ENCODE peak calls at places on chromosomes 13 and 19, in six cellular contexts. One of them, this sample, is unnamed.

GRCh38 chr19:36604656-36605100 is 435 bp upstream of the ZNF382 start:
- DNase-seq in lower leg skin: peak; percentile 86
- DNase-seq in RWPE1: no peak
- DNase-seq in endothelial cell: peak; percentile 32
- DNase-seq in fibroblast of mammary gland: peak; percentile 44
- DNase-seq in PC-9: no peak
- DNase-seq in this sample: peak; percentile 94

GRCh38 chr13:99442273-99442895 is 58.9 kb upstream of the TM9SF2 start:
- DNase-seq in endothelial cell: peak; percentile 42
- DNase-seq in lower leg skin: no peak
- DNase-seq in RWPE1: peak; percentile 40
- DNase-seq in PC-9: peak; percentile 49
- DNase-seq in fibroblast of mammary gland: peak; percentile 56
- DNase-seq in this sample: peak; percentile 60

GRCh38 chr19:21202865-21203494 is 61.1 kb downstream of the ZNF431 start:
- DNase-seq in endothelial cell: peak; percentile 54
- DNase-seq in fibroblast of mammary gland: peak; percentile 41
- DNase-seq in PC-9: peak; percentile 40
- DNase-seq in RWPE1: peak; percentile 10
- DNase-seq in lower leg skin: no peak
- DNase-seq in this sample: peak; percentile 41

GRCh38 chr13:108155185-108156106 is 59.9 kb downstream of the LIG4 start:
- DNase-seq in PC-9: peak; percentile 48
- DNase-seq in RWPE1: peak; percentile 26
- DNase-seq in fibroblast of mammary gland: peak; percentile 44
- DNase-seq in lower leg skin: no peak
- DNase-seq in endothelial cell: peak; percentile 59
- DNase-seq in this sample: peak; percentile 74

GRCh38 chr19:3360494-3361383 is 5.6 kb upstream of the NFIC start:
- DNase-seq in lower leg skin: peak; percentile 95
- DNase-seq in fibroblast of mammary gland: peak; percentile 32
- DNase-seq in PC-9: no peak
- DNase-seq in RWPE1: no peak
- DNase-seq in endothelial cell: no peak
- DNase-seq in this sample: peak; percentile 75

GRCh38 chr13:99086149-99086868 is 108.4 kb upstream of the DOCK9 start:
- DNase-seq in endothelial cell: peak; percentile 53
- DNase-seq in RWPE1: peak; percentile 64
- DNase-seq in lower leg skin: peak; percentile 91
- DNase-seq in fibroblast of mammary gland: peak; percentile 51
- DNase-seq in PC-9: peak; percentile 43
- DNase-seq in this sample: peak; percentile 78

GRCh38 chr13:39385621-39386231 is 217.3 kb downstream of the LHFPL6 start:
- DNase-seq in fibroblast of mammary gland: no peak
- DNase-seq in RWPE1: no peak
- DNase-seq in lower leg skin: no peak
- DNase-seq in PC-9: no peak
- DNase-seq in endothelial cell: no peak
- DNase-seq in this sample: no peak

GRCh38 chr13:111259058-111259457 is 61.4 kb upstream of the TEX29 start:
- DNase-seq in endothelial cell: no peak
- DNase-seq in PC-9: no peak
- DNase-seq in fibroblast of mammary gland: no peak
- DNase-seq in RWPE1: no peak
- DNase-seq in lower leg skin: no peak
- DNase-seq in this sample: no peak

GRCh38 chr13:70723732-70724131 is 615.5 kb upstream of the KLHL1 start:
- DNase-seq in fibroblast of mammary gland: no peak
- DNase-seq in lower leg skin: no peak
- DNase-seq in RWPE1: no peak
- DNase-seq in PC-9: no peak
- DNase-seq in endothelial cell: no peak
- DNase-seq in this sample: no peak

GRCh38 chr19:30522359-30522758 is 150.2 kb downstream of the ZNF536 start:
- DNase-seq in RWPE1: no peak
- DNase-seq in lower leg skin: no peak
- DNase-seq in endothelial cell: no peak
- DNase-seq in fibroblast of mammary gland: no peak
- DNase-seq in PC-9: no peak
- DNase-seq in this sample: no peak

GRCh38 chr13:73273737-73274136 is 214.9 kb downstream of the KLF5 start:
- DNase-seq in endothelial cell: no peak
- DNase-seq in RWPE1: peak; percentile 56
- DNase-seq in lower leg skin: no peak
- DNase-seq in PC-9: peak; percentile 39
- DNase-seq in fibroblast of mammary gland: peak; percentile 20
- DNase-seq in this sample: no peak

GRCh38 chr19:38564981-38565685 is 52.6 kb downstream of the MAP4K1 start:
- DNase-seq in lower leg skin: no peak
- DNase-seq in endothelial cell: no peak
- DNase-seq in PC-9: no peak
- DNase-seq in RWPE1: no peak
- DNase-seq in fibroblast of mammary gland: no peak
- DNase-seq in this sample: peak; percentile 22

DNA sequence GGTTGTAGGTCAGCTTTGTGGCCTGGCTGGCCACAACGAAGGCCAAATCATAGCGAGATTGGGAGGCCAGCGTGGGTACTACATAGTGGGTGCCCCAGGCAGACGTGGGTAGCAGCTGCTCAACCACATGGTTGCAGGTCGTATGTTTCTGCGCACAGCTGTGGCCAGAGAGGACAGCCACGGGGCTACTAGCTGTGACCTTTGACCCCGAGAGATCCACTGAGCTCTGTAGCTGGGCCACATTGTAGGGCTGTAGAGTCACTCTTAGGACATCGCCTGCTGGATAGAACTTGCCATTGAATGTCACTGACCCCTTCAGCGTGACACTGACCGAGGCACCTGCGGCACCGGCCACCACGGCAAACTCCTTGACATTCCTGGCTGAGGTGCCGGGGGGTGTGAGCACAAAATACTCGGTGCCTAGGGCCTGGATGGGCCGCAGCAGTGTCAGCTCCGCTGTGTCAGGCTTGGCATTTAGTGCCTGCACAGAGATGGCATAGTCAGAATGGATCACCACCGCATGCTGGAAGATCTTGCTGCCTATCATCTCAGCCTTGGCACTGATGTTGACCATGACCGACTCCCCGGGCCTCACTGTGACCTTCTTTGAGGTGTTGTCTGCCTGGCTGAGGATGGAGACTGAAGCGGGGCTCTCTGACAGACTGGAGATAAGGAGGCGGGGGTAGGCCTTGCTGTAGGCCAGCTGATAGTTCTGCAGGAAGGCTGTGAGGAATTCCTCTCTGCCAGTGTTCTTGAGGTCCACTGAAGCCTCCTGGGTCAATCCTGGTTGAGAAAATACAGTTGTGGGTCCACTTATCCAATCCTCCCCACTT is 6.7 kb downstream of the FCGBP start:
- DNase-seq in RWPE1: no peak
- DNase-seq in lower leg skin: peak; percentile 69
- DNase-seq in PC-9: no peak
- DNase-seq in fibroblast of mammary gland: no peak
- DNase-seq in endothelial cell: no peak
- DNase-seq in this sample: no peak
- TF ChIP-seq CTCF in RWPE1: no peak
- TF ChIP-seq CTCF in lower leg skin: no peak
- TF ChIP-seq CTCF in PC-9: no peak
- TF ChIP-seq CTCF in fibroblast of mammary gland: no peak
- TF ChIP-seq CTCF in endothelial cell: no peak
- TF ChIP-seq CTCF in this sample: no peak

GRCh38 chr13:79155883-79156282 is 250.2 kb downstream of the RBM26 start:
- DNase-seq in PC-9: no peak
- DNase-seq in endothelial cell: no peak
- DNase-seq in lower leg skin: no peak
- DNase-seq in RWPE1: no peak
- DNase-seq in fibroblast of mammary gland: no peak
- DNase-seq in this sample: no peak
- TF ChIP-seq CTCF in PC-9: no peak
- TF ChIP-seq CTCF in endothelial cell: no peak
- TF ChIP-seq CTCF in lower leg skin: no peak
- TF ChIP-seq CTCF in RWPE1: no peak
- TF ChIP-seq CTCF in fibroblast of mammary gland: no peak
- TF ChIP-seq CTCF in this sample: no peak

DNA sequence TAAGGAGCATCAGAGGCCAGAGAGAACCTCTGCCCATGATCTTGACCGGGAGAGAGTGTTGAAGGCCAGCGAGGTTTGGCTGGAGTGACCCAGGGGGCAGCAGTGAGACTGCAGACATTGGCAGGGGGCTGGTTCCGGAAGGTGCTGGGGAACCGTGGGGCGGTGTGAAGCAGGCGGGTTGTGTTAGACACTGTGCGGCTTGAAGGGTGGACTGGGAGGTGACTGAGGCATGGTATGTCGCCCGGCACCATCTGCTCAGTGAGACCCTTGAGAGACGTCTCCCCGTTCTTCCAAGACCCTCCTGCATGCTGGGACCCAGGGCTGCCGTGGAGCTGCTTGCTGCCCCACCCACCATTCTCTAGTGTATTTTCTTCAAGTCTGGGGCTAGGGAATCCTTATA is 24.6 kb downstream of the CARM1 start:
- DNase-seq in RWPE1: no peak
- DNase-seq in PC-9: no peak
- DNase-seq in lower leg skin: no peak
- DNase-seq in endothelial cell: no peak
- DNase-seq in fibroblast of mammary gland: no peak
- DNase-seq in this sample: no peak
- TF ChIP-seq CTCF in RWPE1: no peak
- TF ChIP-seq CTCF in PC-9: no peak
- TF ChIP-seq CTCF in lower leg skin: no peak
- TF ChIP-seq CTCF in endothelial cell: no peak
- TF ChIP-seq CTCF in fibroblast of mammary gland: peak; percentile 8
- TF ChIP-seq CTCF in this sample: no peak

DNA sequence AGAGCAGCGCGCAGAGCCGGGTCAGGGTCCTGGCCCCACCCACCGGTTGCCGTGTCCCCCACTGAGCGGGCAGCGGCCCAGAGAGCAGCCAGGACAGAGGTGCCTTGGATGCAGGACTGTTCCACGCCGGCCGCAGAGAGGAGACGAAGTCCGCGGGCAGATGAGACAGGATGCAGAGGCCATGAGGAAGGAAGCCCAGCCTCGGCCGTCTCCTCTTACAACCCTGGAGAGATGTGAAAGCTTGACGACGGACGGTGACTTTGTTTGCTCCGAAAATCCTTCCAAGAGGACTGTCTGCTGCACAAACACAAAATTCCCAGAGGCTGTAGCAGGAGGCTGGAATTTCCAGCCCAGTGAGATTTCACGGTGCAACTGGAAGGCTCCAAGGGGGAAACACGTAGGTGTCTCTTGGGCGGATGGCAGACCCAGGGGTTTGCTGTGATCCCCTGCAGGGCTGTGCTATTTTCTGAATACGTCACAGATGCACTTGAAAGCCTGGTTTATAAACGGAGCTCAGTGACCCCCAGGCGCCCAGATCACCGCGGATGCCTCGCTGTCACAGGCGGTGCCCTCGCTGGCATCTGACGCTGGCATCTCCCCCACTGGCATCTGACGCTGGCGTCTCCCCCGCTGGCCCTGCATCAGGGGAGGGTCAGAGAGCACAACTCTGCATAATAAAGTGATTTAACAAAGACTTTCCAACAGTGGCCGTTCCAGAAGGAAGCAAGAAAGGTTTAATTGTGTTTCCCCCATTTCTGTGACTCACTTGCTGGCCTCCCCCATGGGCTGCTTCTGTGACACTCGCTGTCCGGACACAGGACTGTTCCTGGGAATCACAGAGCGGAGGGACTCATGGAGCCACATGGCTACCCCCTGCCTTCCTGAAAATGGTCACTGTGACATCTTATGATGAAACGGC is 62.0 kb upstream of the C13orf46 start:
- DNase-seq in PC-9: no peak
- DNase-seq in lower leg skin: no peak
- DNase-seq in fibroblast of mammary gland: peak; percentile 40
- DNase-seq in endothelial cell: peak; percentile 47
- DNase-seq in RWPE1: no peak
- DNase-seq in this sample: no peak
- TF ChIP-seq CTCF in PC-9: no peak
- TF ChIP-seq CTCF in lower leg skin: no peak
- TF ChIP-seq CTCF in fibroblast of mammary gland: no peak
- TF ChIP-seq CTCF in endothelial cell: no peak
- TF ChIP-seq CTCF in RWPE1: no peak
- TF ChIP-seq CTCF in this sample: no peak

GRCh38 chr13:45196091-45196490 is 4.8 kb downstream of the KCTD4 start:
- DNase-seq in lower leg skin: no peak
- DNase-seq in endothelial cell: no peak
- DNase-seq in PC-9: no peak
- DNase-seq in RWPE1: no peak
- DNase-seq in fibroblast of mammary gland: no peak
- DNase-seq in this sample: no peak

GRCh38 chr13:45195421-45195820 is 5.4 kb downstream of the KCTD4 start:
- DNase-seq in PC-9: no peak
- DNase-seq in lower leg skin: no peak
- DNase-seq in fibroblast of mammary gland: no peak
- DNase-seq in RWPE1: no peak
- DNase-seq in endothelial cell: no peak
- DNase-seq in this sample: no peak

GRCh38 chr13:45196622-45197021 is 4.2 kb downstream of the KCTD4 start:
- DNase-seq in lower leg skin: no peak
- DNase-seq in RWPE1: peak; percentile 27
- DNase-seq in endothelial cell: no peak
- DNase-seq in PC-9: no peak
- DNase-seq in fibroblast of mammary gland: peak; percentile 89
- DNase-seq in this sample: no peak

GRCh38 chr13:45191874-45192273 is 9.0 kb downstream of the KCTD4 start:
- DNase-seq in endothelial cell: no peak
- DNase-seq in fibroblast of mammary gland: no peak
- DNase-seq in RWPE1: no peak
- DNase-seq in lower leg skin: no peak
- DNase-seq in PC-9: no peak
- DNase-seq in this sample: no peak

DNA sequence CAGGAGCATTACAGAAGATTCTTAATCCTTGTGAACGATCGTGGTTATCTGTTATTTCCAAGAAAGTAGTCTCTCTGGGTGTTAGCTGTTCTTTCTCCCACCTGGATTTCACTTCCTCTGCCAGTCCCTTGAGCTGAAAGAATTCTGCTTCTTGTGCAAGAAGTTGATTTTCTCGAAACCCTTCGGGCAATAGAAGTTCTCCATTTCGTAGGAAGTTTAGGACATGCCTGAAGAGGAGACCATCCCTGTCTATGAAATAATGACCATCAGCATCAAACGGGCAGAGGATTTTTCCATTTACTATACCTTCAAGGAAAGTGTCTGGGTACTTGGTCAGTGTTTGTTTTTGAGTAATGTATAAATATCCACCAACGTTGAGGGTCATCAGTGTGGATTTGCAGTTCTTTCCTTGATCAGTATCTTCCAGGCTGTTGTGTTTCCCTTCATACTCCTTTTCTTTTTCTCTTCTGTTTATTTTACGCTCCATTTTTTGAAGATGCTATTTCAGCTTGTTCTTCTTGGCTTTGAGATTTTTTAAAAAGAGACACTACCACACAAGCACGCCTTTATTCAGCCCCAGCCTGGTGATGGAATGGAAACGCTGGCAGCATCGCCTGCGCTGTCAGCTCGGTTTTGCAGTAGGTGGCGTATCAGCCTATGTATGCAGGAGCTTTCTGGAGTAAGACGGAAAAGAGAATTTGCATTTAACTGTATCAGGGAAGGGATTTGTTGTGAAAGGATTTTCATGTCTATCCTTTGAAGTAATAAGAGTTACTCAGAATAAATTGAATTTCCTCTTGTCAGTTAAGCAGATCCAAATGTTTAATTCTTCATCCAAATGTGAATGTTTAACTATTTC is 6.5 kb downstream of the KCTD4 start:
- DNase-seq in PC-9: no peak
- DNase-seq in lower leg skin: no peak
- DNase-seq in fibroblast of mammary gland: peak; percentile 71
- DNase-seq in RWPE1: no peak
- DNase-seq in endothelial cell: peak; percentile 26
- DNase-seq in this sample: no peak
- TF ChIP-seq CTCF in PC-9: no peak
- TF ChIP-seq CTCF in lower leg skin: no peak
- TF ChIP-seq CTCF in fibroblast of mammary gland: peak; percentile 72
- TF ChIP-seq CTCF in RWPE1: no peak
- TF ChIP-seq CTCF in endothelial cell: no peak
- TF ChIP-seq CTCF in this sample: no peak